ENCODE peak calls at places on chromosomes 7 and 10, in seven cellular contexts. X is ovary, Y is thyroid gland, A is stomach, R is dorsolateral prefrontal cortex, E is ascending aorta, Q is thoracic aorta. Z is an unnamed sample.

GRCh38 chr7:5213286-5213645 is 23.2 kb downstream of the WIPI2 start:
- DNase-seq in X (no peak), Y (no peak), A (no peak), R (no peak), E (no peak), Q (no peak), Z (no peak)

GRCh38 chr7:149824301-149824741 is 13.9 kb upstream of the ZNF862 start:
- DNase-seq in X (no peak), Y (no peak), A (no peak), R (no peak), E (no peak), Q (no peak), Z (no peak)

GRCh38 chr10:25417611-25418010 is 242.8 kb downstream of the GPR158 start:
- DNase-seq in X (no peak), Y (no peak), A (no peak), R (no peak), E (no peak), Q (no peak), Z (no peak)

GRCh38 chr10:35200487-35200886 is 73.8 kb downstream of the CREM start:
- DNase-seq in X (no peak), Y (no peak), A (no peak), R (no peak), E (no peak), Q (no peak), Z (no peak)

GRCh38 chr7:107982918-107983389 is 20.0 kb downstream of the LAMB1 start:
- DNase-seq in X (no peak), Y (no peak), A (no peak), R (no peak), E (no peak), Q (no peak), Z (no peak)

GRCh38 chr7:64618785-64619456 is 47.0 kb upstream of the ZNF107 start:
- DNase-seq in X (no peak), Y (no peak), A (no peak), R (no peak), E (no peak), Q (no peak), Z (peak; percentile 43)

GRCh38 chr7:115851291-115851690 is 179.3 kb downstream of the TFEC start:
- DNase-seq in X (no peak), Y (no peak), A (no peak), R (no peak), E (no peak), Q (no peak), Z (no peak)

GRCh38 chr7:28573751-28574295 is 161.5 kb downstream of the CREB5 start:
- DNase-seq in X (no peak), Y (no peak), A (no peak), R (no peak), E (no peak), Q (no peak), Z (no peak)

GRCh38 chr7:10412426-10413019 is 561.1 kb upstream of the PHF14 start:
- DNase-seq in X (no peak), Y (peak; percentile 4), A (no peak), R (no peak), E (no peak), Q (no peak), Z (peak; percentile 51)

GRCh38 chr7:37534893-37535610 is 86.4 kb upstream of the ELMO1 start:
- DNase-seq in X (no peak), Y (peak; percentile 64), A (no peak), R (no peak), E (no peak), Q (no peak), Z (no peak)

GRCh38 chr7:151051108-151051507 is 2.8 kb downstream of the ASIC3 start:
- DNase-seq in X (peak; percentile 69), Y (peak; percentile 51), A (peak; percentile 59), R (no peak), E (no peak), Q (no peak), Z (peak; percentile 79)

GRCh38 chr7:25353744-25354143 is 125.5 kb upstream of the NPVF start:
- DNase-seq in X (no peak), Y (no peak), A (no peak), R (no peak), E (no peak), Q (no peak), Z (no peak)
- TF ChIP-seq CTCF in X (no peak), Y (no peak), A (no peak), R (no peak), E (no peak), Q (no peak), Z (no peak)

DNA sequence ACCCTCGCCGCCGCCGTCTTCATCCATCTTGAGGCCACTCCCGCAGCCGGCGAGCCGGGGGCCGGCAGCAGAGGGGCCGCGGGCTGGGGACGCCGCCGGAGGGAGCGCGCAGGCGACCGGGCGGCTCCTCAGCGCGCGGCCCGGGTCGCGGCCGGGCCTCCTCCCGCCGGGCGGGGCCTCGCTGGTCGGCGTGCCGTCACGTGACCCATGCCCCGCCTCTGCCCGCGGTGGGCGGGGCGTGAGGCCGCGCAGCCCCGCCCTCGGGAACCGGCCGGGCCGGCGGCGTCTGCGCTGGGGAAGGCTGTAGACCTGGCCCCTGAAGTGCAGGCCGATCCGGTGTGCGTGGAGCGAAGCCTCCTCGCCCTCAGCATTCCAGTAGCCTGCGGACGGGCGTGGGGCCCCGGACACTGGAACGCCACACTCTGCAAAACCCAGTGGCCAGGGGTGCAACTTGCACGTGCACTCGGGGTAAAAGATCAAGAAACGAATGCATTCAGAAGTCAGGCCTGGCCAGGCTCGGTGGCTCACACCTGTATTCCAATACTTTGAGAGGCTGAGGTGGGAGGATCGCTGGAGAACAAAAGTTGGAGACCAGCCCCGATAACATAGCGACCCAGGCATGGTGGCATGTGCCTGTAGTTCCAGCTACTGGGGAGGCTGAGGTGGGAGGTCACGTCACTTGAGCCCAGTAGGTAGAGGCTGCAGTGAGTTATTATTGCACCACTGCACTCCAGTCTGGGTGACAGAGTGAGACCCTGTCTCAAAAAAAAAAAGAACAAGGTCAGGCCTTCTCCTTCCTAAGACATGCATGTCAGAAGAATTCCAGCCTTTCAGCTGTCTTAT is at the start of gene CYTH3:
- DNase-seq in X (peak; percentile 84), Y (peak; percentile 77), A (peak; percentile 87), R (peak; percentile 76), E (peak; percentile 89), Q (no peak), Z (peak; percentile 82)
- H3K27ac ChIP-seq in X (peak within 1 kb of the TSS; percentile 63), Y (peak within 1 kb of the TSS; percentile 64), A (peak within 1 kb of the TSS; percentile 85), R (no peak within 1 kb of the TSS), E (peak within 1 kb of the TSS; percentile 67), Q (peak within 1 kb of the TSS; percentile 66), Z (no peak within 1 kb of the TSS)

GRCh38 chr7:14924398-14924797 is 21.8 kb upstream of the DGKB start:
- DNase-seq in X (no peak), Y (no peak), A (no peak), R (no peak), E (no peak), Q (no peak), Z (no peak)
- TF ChIP-seq CTCF in X (no peak), Y (no peak), A (no peak), R (no peak), E (no peak), Q (no peak), Z (no peak)

DNA sequence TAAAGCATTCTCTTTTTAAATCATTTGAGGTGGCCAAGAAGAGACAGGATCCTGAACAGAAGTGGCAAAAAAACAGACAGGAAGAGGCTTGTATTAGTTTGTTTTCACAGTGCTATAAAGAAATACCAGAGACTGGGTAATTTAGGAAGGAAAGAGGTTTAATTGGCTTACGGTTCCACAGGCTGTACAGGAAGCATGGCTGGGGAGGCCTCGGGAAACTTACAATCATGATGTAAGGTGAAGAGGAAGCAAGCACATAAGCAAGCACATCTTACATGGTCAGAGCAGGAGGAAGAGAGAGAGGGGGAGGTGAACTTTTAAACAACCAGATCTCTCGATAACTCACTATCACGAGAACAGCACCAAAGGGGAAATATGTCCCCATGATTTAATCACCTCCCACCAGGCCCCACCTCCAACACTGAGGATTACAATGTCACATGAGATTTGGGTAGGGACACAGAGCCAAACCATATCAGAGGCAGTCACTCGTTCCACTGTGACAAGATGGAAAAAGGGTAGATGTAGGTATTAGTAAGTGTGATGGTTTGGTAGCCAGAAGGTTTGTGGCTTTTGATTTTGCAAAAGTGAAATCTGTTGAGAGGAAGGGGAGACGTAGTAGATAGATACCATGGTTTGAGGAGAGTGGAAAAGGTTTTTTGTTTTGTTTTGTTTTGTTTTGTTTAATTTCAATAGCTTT is 5.1 kb downstream of the MSRB2 start:
- DNase-seq in X (no peak), Y (no peak), A (no peak), R (no peak), E (no peak), Q (no peak), Z (no peak)
- H3K27ac ChIP-seq in X (no peak overlapping the region), Y (no peak overlapping the region), A (no peak overlapping the region), R (no peak overlapping the region), E (no peak overlapping the region), Q (no peak overlapping the region), Z (no peak overlapping the region)

GRCh38 chr7:35849158-35849831 is 48.4 kb downstream of the SEPTIN7 start:
- DNase-seq in X (no peak), Y (no peak), A (no peak), R (no peak), E (no peak), Q (no peak), Z (no peak)
- TF ChIP-seq CTCF in X (no peak), Y (no peak), A (no peak), R (no peak), E (no peak), Q (no peak), Z (no peak)

DNA sequence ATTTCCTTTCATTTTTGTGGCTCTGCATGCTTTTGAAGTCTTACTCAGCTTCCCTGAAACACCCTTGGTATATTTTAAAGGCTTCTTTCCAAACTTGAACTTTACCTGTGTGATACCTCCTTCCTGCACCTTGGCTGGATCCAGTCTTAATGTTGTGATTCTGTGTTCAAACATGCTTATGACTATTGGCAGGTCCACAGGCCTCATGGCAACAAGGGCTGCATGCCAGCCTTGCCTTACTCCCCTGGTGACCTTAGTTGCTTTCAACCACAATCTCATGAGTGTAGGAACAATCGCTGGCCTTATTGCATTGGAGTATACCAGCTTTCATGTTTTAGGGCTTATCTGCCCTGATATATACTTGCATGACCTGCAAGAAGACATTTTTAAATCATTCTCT is 238.7 kb downstream of the KIF20B start:
- DNase-seq in X (no peak), Y (no peak), A (no peak), R (no peak), E (no peak), Q (no peak), Z (no peak)
- H3K27ac ChIP-seq in X (no peak overlapping the region), Y (no peak overlapping the region), A (no peak overlapping the region), R (no peak overlapping the region), E (no peak overlapping the region), Q (no peak overlapping the region), Z (no peak overlapping the region)

DNA sequence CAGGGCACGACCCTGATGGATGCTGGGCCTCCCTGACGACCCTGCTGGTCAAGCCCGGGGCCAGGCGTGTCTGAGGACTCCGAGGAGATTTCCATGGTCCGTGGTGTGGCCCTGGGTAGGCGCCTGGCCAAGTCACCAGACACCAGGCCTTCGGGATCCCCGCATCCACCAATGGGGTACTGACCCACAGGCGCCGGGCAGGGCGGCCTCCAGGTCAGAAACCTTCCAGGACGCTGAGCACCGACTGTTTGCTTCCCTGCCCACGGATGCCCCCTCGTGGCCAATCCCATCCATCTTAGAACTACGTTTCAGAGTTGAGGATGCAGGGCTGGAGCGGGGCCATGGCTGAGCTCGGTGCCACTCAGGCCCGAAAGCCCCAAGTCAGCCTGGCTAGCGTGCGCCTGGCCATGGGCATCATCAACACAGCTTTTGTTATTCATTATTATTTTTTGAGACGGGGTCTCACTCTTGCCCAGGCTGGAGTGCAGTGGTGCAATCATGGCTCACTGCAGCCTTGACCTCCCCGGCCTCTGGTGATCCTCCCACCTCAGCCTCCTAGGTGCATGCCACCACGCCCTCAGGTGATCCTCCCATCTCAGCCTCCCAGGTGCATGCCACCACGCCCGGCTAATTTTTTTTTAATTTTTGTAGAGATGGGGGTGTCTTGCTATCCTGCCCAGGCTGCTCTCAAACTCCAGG is 7.1 kb upstream of the AMZ1 start:
- DNase-seq in X (peak; percentile 83), Y (peak; percentile 85), A (peak; percentile 89), R (peak; percentile 86), E (peak; percentile 87), Q (peak; percentile 37), Z (peak; percentile 81)
- TF ChIP-seq CTCF in X (peak; percentile 47), Y (peak; percentile 75), A (no peak), R (peak; percentile 82), E (peak; percentile 75), Q (peak; percentile 68), Z (peak; percentile 59)

GRCh38 chr7:7567898-7568531 is 1.3 kb downstream of the MIOS start:
- DNase-seq in X (no peak), Y (no peak), A (no peak), R (no peak), E (no peak), Q (no peak), Z (no peak)
- H3K27ac ChIP-seq in X (no peak overlapping the region), Y (no peak overlapping the region), A (peak overlapping the region; percentile 95), R (no peak overlapping the region), E (no peak overlapping the region), Q (no peak overlapping the region), Z (no peak overlapping the region)

Z was measured in testis.